ENCODE peak calls at places on chromosomes 12 and 14, in nine cellular contexts. C is foreskin fibroblast, V is cardiac fibroblast, H is GM06990, S is Calu3, X is AG04450, I is type B pancreatic cell, A is left ventricle myocardium inferior, R is heart right ventricle. O is an unnamed sample.

GRCh38 chr14:99548285-99548684 is 55.7 kb downstream of the CCDC85C start:
- DNase-seq in X (no peak), S (no peak), R (no peak), I (no peak), A (no peak), V (no peak), H (no peak), C (no peak), O (no peak)

GRCh38 chr12:75525263-75525662 is 13.9 kb upstream of the KRR1 start:
- DNase-seq in S (no peak), X (no peak), H (no peak), I (no peak), R (no peak), A (no peak), V (no peak), C (peak), O (no peak)

GRCh38 chr12:3005736-3006135 is 46.5 kb downstream of the TEAD4 start:
- DNase-seq in V (peak), R (no peak), S (no peak), X (no peak), C (no peak), I (no peak), A (no peak), H (no peak), O (no peak)

GRCh38 chr12:76679778-76680177 is 84.1 kb upstream of the ZDHHC17 start:
- DNase-seq in I (no peak), S (no peak), C (no peak), V (no peak), A (no peak), R (no peak), H (no peak), X (no peak), O (no peak)

GRCh38 chr14:99786423-99787051 is 6.7 kb upstream of the EML1 start:
- DNase-seq in C (no peak), A (peak), I (no peak), R (no peak), S (no peak), H (no peak), X (no peak), V (no peak), O (no peak)

GRCh38 chr12:51341259-51342007 is 5.0 kb downstream of the CELA1 start:
- DNase-seq in R (peak), C (peak), X (peak), H (peak), A (peak), I (no peak), S (peak), V (peak), O (peak)

GRCh38 chr12:27667540-27667939 is 28.7 kb upstream of the REP15 start:
- DNase-seq in R (no peak), V (peak), C (peak), I (no peak), A (no peak), S (no peak), X (no peak), H (no peak), O (no peak)

GRCh38 chr14:104803916-104804371 is 3.0 kb downstream of the ZBTB42 start:
- DNase-seq in S (no peak), V (no peak), C (peak), X (no peak), R (no peak), H (no peak), A (no peak), I (no peak), O (no peak)

GRCh38 chr14:63134801-63135200 is 69.4 kb upstream of the RHOJ start:
- DNase-seq in X (no peak), V (peak), I (no peak), R (no peak), H (no peak), A (no peak), S (peak), C (peak), O (no peak)

GRCh38 chr12:70920251-70920851 is at the start of gene PTPRR:
- DNase-seq in C (peak), I (no peak), R (no peak), S (peak), A (no peak), X (no peak), V (no peak), H (no peak), O (no peak)

GRCh38 chr12:496736-497135 is 37.0 kb downstream of the B4GALNT3 start:
- DNase-seq in V (no peak), R (no peak), C (no peak), X (no peak), S (no peak), A (no peak), I (no peak), H (no peak), O (no peak)

GRCh38 chr12:71755146-71755892 is 656 bp downstream of the RAB21 start:
- DNase-seq in C (peak), R (peak), V (peak), H (peak), X (no peak), A (no peak), I (no peak), S (peak), O (no peak)

GRCh38 chr12:7019043-7019569 is 830 bp upstream of the LPCAT3 start:
- DNase-seq in A (no peak), H (no peak), R (no peak), C (peak), S (no peak), I (no peak), X (no peak), V (no peak), O (no peak)
- TF ChIP-seq CTCF in A (no peak), H (no peak), R (peak), C (no peak), S (no peak), I (no peak), X (no peak), V (no peak), O (peak)

GRCh38 chr14:70872678-70873020 is 34.6 kb upstream of the PCNX1 start:
- DNase-seq in H (no peak), V (no peak), S (no peak), I (no peak), A (no peak), X (no peak), C (no peak), R (no peak), O (no peak)

GRCh38 chr14:70871863-70872677 is 35.2 kb upstream of the PCNX1 start:
- DNase-seq in C (no peak), A (no peak), X (no peak), R (no peak), V (no peak), H (peak), I (no peak), S (no peak), O (no peak)

GRCh38 chr14:70871001-70871400 is 36.3 kb upstream of the PCNX1 start:
- DNase-seq in R (no peak), V (no peak), X (no peak), H (no peak), S (no peak), C (no peak), I (no peak), A (no peak), O (no peak)

GRCh38 chr14:70879448-70879847 is 27.8 kb upstream of the PCNX1 start:
- DNase-seq in A (no peak), X (no peak), R (no peak), V (no peak), H (no peak), I (no peak), S (no peak), C (peak), O (no peak)

DNA sequence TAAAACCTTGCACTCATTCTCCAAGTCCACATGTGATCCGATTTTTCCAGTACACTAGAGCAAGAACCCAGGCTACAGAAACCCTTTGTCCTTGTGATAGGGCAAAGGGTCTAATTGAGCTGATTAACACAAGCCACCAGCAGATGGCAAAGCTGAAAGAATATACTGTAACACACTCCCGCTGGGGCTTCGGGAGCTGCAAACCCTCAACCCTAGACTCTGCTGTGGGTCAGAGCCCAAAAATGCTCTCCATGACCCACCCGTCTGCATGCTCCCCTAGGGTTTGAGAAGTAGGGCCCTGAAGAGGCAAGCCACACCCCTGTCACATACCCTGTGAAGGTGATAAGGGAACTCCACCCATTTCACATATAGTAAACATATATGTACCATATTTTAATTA is 33.6 kb upstream of the PCNX1 start:
- DNase-seq in C (no peak), X (no peak), A (no peak), S (no peak), I (no peak), R (no peak), V (no peak), H (no peak), O (no peak)
- TF ChIP-seq CTCF in C (no peak), X (no peak), A (no peak), S (no peak), I (no peak), R (no peak), V (no peak), H (peak), O (no peak)

DNA sequence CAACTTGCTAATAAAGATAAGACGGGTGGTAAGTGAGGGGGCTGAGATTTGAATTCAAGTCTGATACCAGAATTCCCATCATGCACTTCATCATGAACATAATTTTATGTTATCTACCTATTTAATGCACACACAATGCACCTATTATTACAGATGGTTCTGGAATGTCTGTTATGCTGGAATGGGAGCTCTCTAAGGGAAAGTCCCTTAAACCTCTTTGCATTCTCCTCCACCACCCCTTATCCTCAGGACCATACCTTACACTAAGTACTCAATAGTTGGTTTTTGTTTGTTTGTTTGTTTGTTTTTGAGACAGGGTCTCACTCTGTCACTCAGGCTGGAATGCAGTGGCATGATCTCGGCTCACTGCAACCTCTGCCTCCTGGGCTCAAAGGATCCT is 7.0 kb upstream of the MSI1 start:
- DNase-seq in V (no peak), A (no peak), I (no peak), X (no peak), C (no peak), R (no peak), S (no peak), H (no peak), O (no peak)
- TF ChIP-seq CTCF in V (no peak), A (no peak), I (no peak), X (no peak), C (no peak), R (no peak), S (no peak), H (no peak), O (no peak)

GRCh38 chr14:45201908-45202307 is 51.1 kb downstream of the MIS18BP1 start:
- DNase-seq in H (peak), I (no peak), V (peak), R (no peak), A (no peak), X (no peak), C (peak), S (no peak), O (no peak)
- TF ChIP-seq CTCF in H (peak), I (peak), V (peak), R (no peak), A (peak), X (peak), C (no peak), S (no peak), O (no peak)